ENCODE peak calls at places on chromosome 2, in five cellular contexts. D is keratinocyte, R is fibroblast of lung, K is breast epithelium, W is dorsolateral prefrontal cortex. G is an unnamed sample.

GRCh38 chr2:212957624-212958023 is 193.8 kb downstream of the IKZF2 start:
- DNase-seq in R (no peak), W (no peak), D (no peak), K (no peak), G (no peak)

GRCh38 chr2:187842978-187843847 is 289.0 kb upstream of the TFPI start:
- DNase-seq in W (no peak), K (no peak), R (peak; percentile 70), D (peak; percentile 28), G (peak; percentile 92)

GRCh38 chr2:144419218-144419617 is 100.7 kb downstream of the ZEB2 start:
- DNase-seq in R (no peak), K (no peak), W (no peak), D (no peak), G (no peak)

GRCh38 chr2:217371681-217372297 is 511.9 kb upstream of the TNP1 start:
- DNase-seq in K (no peak), W (no peak), D (no peak), R (peak; percentile 71), G (no peak)

GRCh38 chr2:144452169-144453038 is 67.5 kb downstream of the ZEB2 start:
- DNase-seq in R (peak; percentile 67), K (no peak), W (no peak), D (no peak), G (peak; percentile 67)

GRCh38 chr2:20571644-20572215 is 79.2 kb downstream of the HS1BP3 start:
- DNase-seq in R (no peak), K (no peak), W (peak; percentile 35), D (no peak), G (no peak)

GRCh38 chr2:222915092-222915957 is 54.5 kb downstream of the ACSL3 start:
- DNase-seq in K (no peak), R (no peak), W (no peak), D (no peak), G (peak; percentile 60)

GRCh38 chr2:159116922-159117321 is 148.5 kb downstream of the TANC1 start:
- DNase-seq in W (no peak), K (no peak), D (no peak), R (no peak), G (no peak)

GRCh38 chr2:119827866-119828507 is 68.3 kb downstream of the PTPN4 start:
- DNase-seq in W (no peak), R (peak; percentile 50), D (no peak), K (no peak), G (peak; percentile 60)

GRCh38 chr2:102975996-102976636 is 214.3 kb downstream of the TMEM182 start:
- DNase-seq in W (peak; percentile 55), R (peak; percentile 40), D (peak; percentile 0), K (no peak), G (peak; percentile 5)

GRCh38 chr2:16062471-16063250 is 122.3 kb downstream of the MYCN start:
- DNase-seq in R (no peak), W (no peak), K (no peak), D (no peak), G (no peak)

GRCh38 chr2:16061406-16062217 is 121.3 kb downstream of the MYCN start:
- DNase-seq in R (no peak), D (no peak), W (no peak), K (no peak), G (no peak)

GRCh38 chr2:16060125-16060935 is 120.0 kb downstream of the MYCN start:
- DNase-seq in K (no peak), W (no peak), R (no peak), D (no peak), G (no peak)

GRCh38 chr2:16059393-16060016 is 119.2 kb downstream of the MYCN start:
- DNase-seq in W (no peak), D (no peak), R (no peak), K (no peak), G (no peak)

DNA sequence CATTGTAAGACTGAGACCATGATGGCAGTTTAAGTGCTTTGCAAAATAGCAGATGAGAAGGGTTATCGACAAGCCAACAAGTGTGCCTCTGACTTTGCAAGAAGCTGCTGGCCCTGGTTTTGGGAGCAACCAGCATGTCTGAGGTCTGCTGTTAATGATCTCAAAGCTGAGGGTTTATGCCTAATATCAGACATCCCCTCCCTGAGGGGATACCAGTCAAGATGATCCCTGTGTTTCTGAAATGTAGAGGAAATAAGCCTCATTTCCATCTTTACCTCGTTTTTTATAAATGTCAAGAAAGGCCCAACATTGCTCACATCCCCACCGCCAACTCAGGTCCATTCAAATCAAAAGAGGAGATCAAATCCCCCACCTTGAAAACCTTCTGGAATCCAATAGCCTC is 120.6 kb downstream of the MYCN start:
- DNase-seq in R (no peak), D (no peak), W (no peak), K (no peak), G (no peak)
- TF ChIP-seq CTCF in R (no peak), D (no peak), W (no peak), K (no peak), G (no peak)

GRCh38 chr2:226158229-226158628 is 641.4 kb downstream of the IRS1 start:
- DNase-seq in D (no peak), K (no peak), W (no peak), R (no peak), G (no peak)

GRCh38 chr2:226154610-226155009 is 645.0 kb downstream of the IRS1 start:
- DNase-seq in R (no peak), K (no peak), D (no peak), W (no peak), G (no peak)

GRCh38 chr2:226155476-226155875 is 644.1 kb downstream of the IRS1 start:
- DNase-seq in W (no peak), D (no peak), R (no peak), K (no peak), G (no peak)

GRCh38 chr2:226151157-226151556 is 648.5 kb downstream of the IRS1 start:
- DNase-seq in R (no peak), K (no peak), D (no peak), W (no peak), G (peak; percentile 44)

DNA sequence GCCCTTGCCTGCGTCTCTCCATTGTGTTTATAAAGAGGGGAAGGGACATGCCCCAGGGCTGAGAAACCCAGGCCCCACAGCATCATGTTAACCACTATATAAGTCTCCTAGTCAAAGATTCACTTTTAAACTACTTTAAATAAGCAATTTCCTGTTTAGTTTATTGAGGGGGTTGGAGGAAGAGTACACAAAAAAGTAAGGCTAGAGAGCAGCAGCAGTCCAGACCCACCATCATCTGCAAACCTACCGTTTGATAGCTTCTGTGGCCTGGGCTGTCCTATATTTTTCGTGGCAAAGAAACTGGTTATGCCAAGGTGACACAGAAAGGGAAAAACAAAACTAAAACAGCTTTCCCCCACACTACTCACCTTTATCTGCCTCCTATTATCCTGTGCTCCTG is 646.1 kb downstream of the IRS1 start:
- DNase-seq in R (no peak), K (no peak), D (no peak), W (no peak), G (no peak)
- H3K4me3 ChIP-seq in R (no peak overlapping the region), K (no peak overlapping the region), D (no peak overlapping the region), W (no peak overlapping the region), G (no peak overlapping the region)

GRCh38 chr2:207489251-207489650 is 40.5 kb upstream of the CREB1 start:
- DNase-seq in R (no peak), K (no peak), W (no peak), D (no peak), G (no peak)

GRCh38 chr2:207491086-207491485 is 38.7 kb upstream of the CREB1 start:
- DNase-seq in K (no peak), D (no peak), W (no peak), R (no peak), G (no peak)

GRCh38 chr2:207491954-207492353 is 37.8 kb upstream of the CREB1 start:
- DNase-seq in R (no peak), W (no peak), D (no peak), K (no peak), G (no peak)

GRCh38 chr2:207490441-207490840 is 39.3 kb upstream of the CREB1 start:
- DNase-seq in R (no peak), D (no peak), K (no peak), W (no peak), G (no peak)

GRCh38 chr2:207492461-207492860 is 37.3 kb upstream of the CREB1 start:
- DNase-seq in R (no peak), K (no peak), D (no peak), W (no peak), G (no peak)
- TF ChIP-seq CTCF in R (no peak), K (no peak), D (no peak), W (no peak), G (no peak)

GRCh38 chr2:106886916-106887758 is 1.2 kb upstream of the ST6GAL2 start:
- DNase-seq in K (peak; percentile 55), D (no peak), R (peak; percentile 25), W (peak; percentile 52), G (peak; percentile 31)
- H3K4me3 ChIP-seq in K (peak overlapping the region; percentile 44), D (peak overlapping the region; percentile 33), R (no peak overlapping the region), W (peak overlapping the region; percentile 52), G (peak overlapping the region; percentile 56)

GRCh38 chr2:203855274-203855673 is 12.3 kb upstream of the CTLA4 start:
- DNase-seq in W (no peak), D (no peak), K (no peak), R (no peak), G (no peak)

GRCh38 chr2:203859030-203859854 is 8.3 kb upstream of the CTLA4 start:
- DNase-seq in W (no peak), K (no peak), R (no peak), D (no peak), G (no peak)

GRCh38 chr2:203861197-203861596 is 6.4 kb upstream of the CTLA4 start:
- DNase-seq in R (no peak), W (no peak), D (no peak), K (no peak), G (no peak)

GRCh38 chr2:203857656-203858055 is 9.9 kb upstream of the CTLA4 start:
- DNase-seq in K (no peak), W (no peak), R (no peak), D (no peak), G (peak; percentile 1)

GRCh38 chr2:203858176-203858575 is 9.4 kb upstream of the CTLA4 start:
- DNase-seq in R (no peak), W (no peak), K (no peak), D (no peak), G (no peak)
- TF ChIP-seq CTCF in R (no peak), W (no peak), K (no peak), D (peak; percentile 9), G (peak; percentile 10)

DNA sequence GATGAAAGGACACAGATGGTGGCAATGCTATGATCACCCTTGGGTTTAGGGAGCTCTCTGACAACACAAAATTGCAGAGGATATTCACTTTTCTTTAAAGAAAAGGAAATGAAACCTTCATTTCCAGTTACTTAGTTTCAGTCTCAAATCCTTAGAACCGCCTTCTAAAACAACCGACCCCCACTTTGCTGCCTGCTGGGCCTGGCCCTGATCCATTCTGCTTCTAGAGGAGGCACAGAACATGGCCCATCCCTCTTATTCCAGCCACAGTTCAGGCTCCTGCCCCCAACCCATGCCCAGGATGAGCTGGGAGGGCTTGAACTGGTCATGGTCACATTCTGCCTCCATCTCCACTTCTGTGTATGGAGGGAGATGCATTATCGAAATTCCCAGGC is 311.6 kb downstream of the EN1 start:
- DNase-seq in W (no peak), K (no peak), D (no peak), R (no peak), G (no peak)
- H3K4me3 ChIP-seq in W (no peak overlapping the region), K (no peak overlapping the region), D (no peak overlapping the region), R (no peak overlapping the region), G (no peak overlapping the region)

GRCh38 chr2:4415810-4416413 is 712.5 kb downstream of the DCDC2C start:
- DNase-seq in W (no peak), K (no peak), D (no peak), R (no peak), G (no peak)

GRCh38 chr2:4424153-4424552 is 720.8 kb downstream of the DCDC2C start:
- DNase-seq in K (no peak), R (no peak), W (no peak), D (no peak), G (no peak)

GRCh38 chr2:4420032-4420431 is 716.7 kb downstream of the DCDC2C start:
- DNase-seq in R (no peak), D (no peak), K (no peak), W (no peak), G (no peak)
- TF ChIP-seq CTCF in R (no peak), D (no peak), K (no peak), W (no peak), G (no peak)